ENCODE peak calls at places on chromosomes 13 and 19, in five cellular contexts. E, D, V, Y and L are unnamed samples.

GRCh38 chr13:51645154-51645650 is 60.9 kb downstream of the WDFY2 start:
- DNase-seq in E (no peak), D (no peak), V (peak), Y (peak), L (peak)

GRCh38 chr13:102598061-102598460 is 1.3 kb downstream of the TPP2 start:
- DNase-seq in E (no peak), D (no peak), V (no peak), Y (peak), L (no peak)

GRCh38 chr13:83150616-83151307 is 731.5 kb downstream of the SLITRK1 start:
- DNase-seq in E (no peak), D (no peak), V (no peak), Y (peak), L (no peak)

GRCh38 chr19:48330012-48330681 is 4.8 kb downstream of the EMP3 start:
- DNase-seq in E (peak), D (peak), V (peak), Y (no peak), L (no peak)

GRCh38 chr19:55362990-55363716 is at the start of gene GARIN5B:
- DNase-seq in E (no peak), D (no peak), V (no peak), Y (no peak), L (no peak)

GRCh38 chr13:94706101-94706853 is 6.1 kb downstream of the SOX21 start:
- DNase-seq in E (no peak), D (no peak), V (no peak), Y (no peak), L (no peak)

GRCh38 chr13:27131202-27131623 is 40.4 kb downstream of the USP12 start:
- DNase-seq in E (no peak), D (no peak), V (peak), Y (no peak), L (no peak)

GRCh38 chr19:5397804-5398692 is 57.2 kb upstream of the ZNRF4 start:
- DNase-seq in E (peak), D (no peak), V (no peak), Y (no peak), L (no peak)

GRCh38 chr13:94114166-94114565 is 365.3 kb downstream of the DCT start:
- DNase-seq in E (no peak), D (no peak), V (no peak), Y (no peak), L (no peak)

GRCh38 chr19:43395561-43395960 is 19.1 kb upstream of the TEX101 start:
- DNase-seq in E (peak), D (no peak), V (no peak), Y (no peak), L (no peak)

GRCh38 chr19:37718357-37718756 is 1.2 kb downstream of the ZNF607 start:
- DNase-seq in E (no peak), D (no peak), V (no peak), Y (no peak), L (no peak)

GRCh38 chr13:65034266-65034665 is 2195.9 kb downstream of the PCDH9 start:
- DNase-seq in E (no peak), D (no peak), V (no peak), Y (no peak), L (no peak)

GRCh38 chr13:93079294-93079693 is 147.3 kb upstream of the GPC6 start:
- DNase-seq in E (peak), D (no peak), V (no peak), Y (peak), L (no peak)

GRCh38 chr13:54949735-54950134 is 1921.1 kb downstream of the OLFM4 start:
- DNase-seq in E (no peak), D (no peak), V (no peak), Y (no peak), L (no peak)

GRCh38 chr19:10543420-10544241 is at the start of gene ATG4D:
- DNase-seq in E (peak), D (peak), V (peak), Y (peak), L (no peak)

GRCh38 chr19:11485245-11485837 is 4.5 kb upstream of the ELAVL3 start:
- DNase-seq in E (no peak), D (no peak), V (no peak), Y (no peak), L (no peak)

GRCh38 chr19:29806098-29806866 is 5.5 kb upstream of the CCNE1 start:
- DNase-seq in E (no peak), D (peak), V (no peak), Y (peak), L (no peak)

GRCh38 chr19:41323430-41324125 is 13.6 kb downstream of the CCDC97 start:
- DNase-seq in E (no peak), D (no peak), V (no peak), Y (peak), L (peak)

GRCh38 chr19:19719798-19720197 is 13.1 kb downstream of the ZNF14 start:
- DNase-seq in E (no peak), D (no peak), V (no peak), Y (no peak), L (no peak)

GRCh38 chr13:40780822-40781401 is 8.5 kb upstream of the SLC25A15 start:
- DNase-seq in E (no peak), D (no peak), V (no peak), Y (peak), L (no peak)

GRCh38 chr13:109610517-109610916 is 175.9 kb downstream of the IRS2 start:
- DNase-seq in E (no peak), D (peak), V (no peak), Y (peak), L (no peak)

GRCh38 chr19:2360876-2361232 is 789 bp downstream of the TMPRSS9 start:
- DNase-seq in E (no peak), D (no peak), V (no peak), Y (no peak), L (no peak)

GRCh38 chr19:2259331-2259730 is 3.1 kb upstream of the JSRP1 start:
- DNase-seq in E (no peak), D (no peak), V (no peak), Y (no peak), L (no peak)

GRCh38 chr19:46529622-46530451 is 34.2 kb upstream of the PNMA8B start:
- DNase-seq in E (peak), D (peak), V (peak), Y (peak), L (no peak)

GRCh38 chr13:34347784-34348573 is 530.0 kb downstream of the RFC3 start:
- DNase-seq in E (no peak), D (no peak), V (no peak), Y (no peak), L (no peak)

GRCh38 chr13:84844473-84844872 is 954.7 kb downstream of the SLITRK6 start:
- DNase-seq in E (peak), D (no peak), V (no peak), Y (peak), L (no peak)

GRCh38 chr19:8641908-8642547 is 11.6 kb downstream of the NFILZ start:
- DNase-seq in E (peak), D (no peak), V (no peak), Y (peak), L (no peak)

GRCh38 chr13:44331912-44332840 is 41.4 kb upstream of the SERP2 start:
- DNase-seq in E (peak), D (no peak), V (no peak), Y (peak), L (no peak)

GRCh38 chr19:45400192-45400591 is 4.7 kb downstream of the PPP1R13L start:
- DNase-seq in E (peak), D (no peak), V (no peak), Y (no peak), L (no peak)

GRCh38 chr19:42433503-42434260 is 6.5 kb upstream of the LIPE start:
- DNase-seq in E (no peak), D (peak), V (peak), Y (peak), L (no peak)

GRCh38 chr19:45637890-45638667 is 1.1 kb downstream of the EML2 start:
- DNase-seq in E (no peak), D (no peak), V (no peak), Y (peak), L (no peak)

GRCh38 chr19:17327654-17328516 is 6.8 kb downstream of the ANO8 start:
- DNase-seq in E (peak), D (peak), V (peak), Y (peak), L (no peak)

GRCh38 chr13:33433316-33433715 is 147.8 kb upstream of the STARD13 start:
- DNase-seq in E (no peak), D (no peak), V (no peak), Y (no peak), L (no peak)

GRCh38 chr13:90545070-90545840 is 802.2 kb upstream of the MIR17HG start:
- DNase-seq in E (peak), D (no peak), V (no peak), Y (no peak), L (no peak)

GRCh38 chr19:31139871-31140505 is 209.2 kb downstream of the TSHZ3 start:
- DNase-seq in E (no peak), D (no peak), V (no peak), Y (peak), L (peak)

GRCh38 chr13:24013189-24013588 is 115.9 kb upstream of the C1QTNF9B start:
- DNase-seq in E (no peak), D (no peak), V (no peak), Y (no peak), L (no peak)

GRCh38 chr13:59651479-59651878 is 512.2 kb downstream of the DIAPH3 start:
- DNase-seq in E (no peak), D (no peak), V (no peak), Y (no peak), L (no peak)

GRCh38 chr13:98504371-98504963 is 72.4 kb downstream of the STK24 start:
- DNase-seq in E (no peak), D (no peak), V (no peak), Y (no peak), L (no peak)

GRCh38 chr19:4557971-4558941 is 1.2 kb downstream of the SEMA6B start:
- DNase-seq in E (peak), D (no peak), V (no peak), Y (no peak), L (no peak)

GRCh38 chr19:18894254-18895037 is 1.5 kb downstream of the CERS1 start:
- DNase-seq in E (peak), D (no peak), V (no peak), Y (peak), L (no peak)